ENCODE peak calls at places on chromosomes 12 and 14, in four cellular contexts. I, S, B and D are unnamed samples.

GRCh38 chr12:47946413-47947107 is 16.8 kb upstream of the TMEM106C start:
- DNase-seq in I (no peak), S (no peak), B (no peak), D (peak)

GRCh38 chr14:62428429-62429203 is 616.6 kb downstream of the KCNH5 start:
- DNase-seq in I (no peak), S (no peak), B (peak), D (peak)

GRCh38 chr12:24087294-24087693 is 137.8 kb upstream of the SOX5 start:
- DNase-seq in I (no peak), S (no peak), B (no peak), D (no peak)

GRCh38 chr12:109759076-109759420 is 45.4 kb downstream of the FAM222A start:
- DNase-seq in I (no peak), S (no peak), B (no peak), D (no peak)

GRCh38 chr12:68481181-68481941 is 129.3 kb upstream of the RAP1B start:
- DNase-seq in I (no peak), S (no peak), B (no peak), D (peak)

GRCh38 chr14:102527255-102528232 is 18.0 kb upstream of the ANKRD9 start:
- DNase-seq in I (peak), S (no peak), B (peak), D (no peak)

GRCh38 chr12:65649126-65649525 is 175.2 kb upstream of the HMGA2 start:
- DNase-seq in I (peak), S (no peak), B (no peak), D (peak)

GRCh38 chr12:110403975-110404675 is 617 bp upstream of the ANAPC7 start:
- DNase-seq in I (peak), S (peak), B (peak), D (peak)

GRCh38 chr12:13223941-13224340 is 27.4 kb downstream of the EMP1 start:
- DNase-seq in I (no peak), S (no peak), B (no peak), D (no peak)
- TF ChIP-seq CTCF in I (no peak), S (no peak), B (no peak), D (no peak)

GRCh38 chr12:27969901-27970390 is 2.6 kb downstream of the PTHLH start:
- DNase-seq in I (peak), S (no peak), B (peak), D (peak)
- TF ChIP-seq CTCF in I (peak), S (no peak), B (peak), D (no peak)

DNA sequence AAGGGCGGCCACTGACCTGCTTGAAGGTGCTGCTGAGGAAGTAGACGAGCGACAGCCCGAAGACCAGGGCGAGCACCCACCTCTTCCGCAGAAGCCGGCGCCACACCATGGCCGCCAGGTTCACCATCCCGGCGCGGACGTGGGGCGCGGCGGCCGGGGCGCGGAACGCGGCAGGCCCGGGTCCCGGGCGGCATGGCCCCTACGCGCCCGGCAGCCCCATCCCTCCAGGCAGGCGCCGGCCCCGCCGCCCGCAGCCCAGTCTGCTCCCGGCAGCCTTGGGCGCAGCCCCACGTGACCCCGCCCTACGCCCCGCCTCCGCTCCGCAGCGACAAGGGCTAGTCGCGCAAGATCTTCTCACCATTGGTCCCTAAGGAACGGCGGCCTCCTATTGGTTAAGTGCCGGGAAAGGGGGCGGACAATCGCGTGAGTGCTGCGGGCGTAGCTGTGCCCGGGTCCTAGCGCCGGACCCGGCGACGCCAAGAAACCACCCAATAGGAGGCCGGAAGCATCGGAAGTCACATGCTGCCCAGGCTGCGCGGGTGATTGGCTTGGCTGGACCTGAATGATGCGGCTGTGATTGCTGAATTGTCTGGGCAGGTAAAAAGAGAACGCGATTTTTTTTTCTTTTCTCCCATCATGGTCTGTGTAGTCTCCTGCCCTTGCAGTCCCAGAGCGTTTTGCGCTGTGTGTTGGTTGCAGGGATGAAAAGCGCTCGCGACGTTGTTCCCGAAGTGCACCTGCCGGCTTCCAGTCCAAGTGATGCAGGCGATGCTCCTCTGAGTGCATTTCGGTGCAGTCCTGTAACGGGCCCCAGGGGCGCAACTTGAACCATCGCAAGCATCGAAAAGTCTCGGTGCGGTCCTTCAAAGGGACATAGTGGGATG is at the start of the genes RNFT2 and SPRING1:
- DNase-seq in I (peak), S (peak), B (peak), D (peak)
- TF ChIP-seq CTCF in I (no peak), S (no peak), B (no peak), D (no peak)

GRCh38 chr12:122516544-122517361 is 10.0 kb downstream of the RSRC2 start:
- DNase-seq in I (no peak), S (no peak), B (no peak), D (no peak)

GRCh38 chr12:122518908-122519307 is 7.8 kb downstream of the RSRC2 start:
- DNase-seq in I (no peak), S (no peak), B (no peak), D (no peak)

GRCh38 chr12:122517877-122518276 is 8.9 kb downstream of the RSRC2 start:
- DNase-seq in I (no peak), S (no peak), B (peak), D (peak)

GRCh38 chr12:122520676-122521075 is 6.1 kb downstream of the RSRC2 start:
- DNase-seq in I (no peak), S (no peak), B (no peak), D (no peak)

GRCh38 chr12:122519418-122519817 is 7.3 kb downstream of the RSRC2 start:
- DNase-seq in I (no peak), S (no peak), B (no peak), D (no peak)
- TF ChIP-seq CTCF in I (no peak), S (no peak), B (no peak), D (no peak)

DNA sequence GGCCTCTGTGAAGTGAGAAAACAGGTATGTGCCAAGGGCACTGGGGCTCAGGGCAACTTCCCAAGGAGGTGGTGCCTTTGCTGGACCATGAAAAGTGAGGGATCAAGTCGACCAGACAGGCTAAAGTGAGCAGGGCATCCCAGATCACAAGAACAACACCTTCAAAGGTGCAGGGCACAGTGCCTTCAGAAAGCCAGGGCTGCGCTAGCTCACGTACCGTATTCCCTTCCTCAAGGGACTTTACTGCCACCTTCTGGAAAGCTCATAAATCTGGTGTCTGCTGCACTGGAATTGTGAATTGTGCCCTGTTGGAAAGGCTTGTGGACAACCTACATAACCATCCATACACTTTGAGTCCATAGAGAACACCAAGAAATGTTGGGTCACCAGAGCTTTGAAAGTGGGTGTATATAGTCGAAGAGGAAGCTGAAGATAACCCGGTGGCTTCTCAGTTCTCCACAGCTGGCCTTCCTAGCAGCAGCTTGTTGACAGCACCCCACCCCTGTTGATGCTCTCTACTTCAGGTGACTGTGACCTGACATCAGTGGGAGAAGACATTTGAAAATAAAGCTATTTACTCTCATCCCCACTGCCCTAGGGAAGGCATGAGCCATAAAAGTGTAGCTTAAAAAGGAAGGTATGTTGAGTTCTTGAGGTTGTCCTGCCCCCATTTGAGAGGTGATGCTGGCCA is 24.5 kb downstream of the FIGNL2 start:
- DNase-seq in I (peak), S (no peak), B (peak), D (peak)
- TF ChIP-seq CTCF in I (peak), S (peak), B (peak), D (peak)

GRCh38 chr12:54593135-54593534 is 4.7 kb upstream of the PPP1R1A start:
- DNase-seq in I (no peak), S (no peak), B (peak), D (peak)

GRCh38 chr12:54593716-54594115 is 5.3 kb upstream of the PPP1R1A start:
- DNase-seq in I (no peak), S (no peak), B (no peak), D (no peak)

GRCh38 chr12:54598966-54599365 is 10.5 kb upstream of the PPP1R1A start:
- DNase-seq in I (no peak), S (no peak), B (no peak), D (no peak)

GRCh38 chr12:54595471-54595870 is 7.0 kb upstream of the PPP1R1A start:
- DNase-seq in I (no peak), S (no peak), B (no peak), D (no peak)

DNA sequence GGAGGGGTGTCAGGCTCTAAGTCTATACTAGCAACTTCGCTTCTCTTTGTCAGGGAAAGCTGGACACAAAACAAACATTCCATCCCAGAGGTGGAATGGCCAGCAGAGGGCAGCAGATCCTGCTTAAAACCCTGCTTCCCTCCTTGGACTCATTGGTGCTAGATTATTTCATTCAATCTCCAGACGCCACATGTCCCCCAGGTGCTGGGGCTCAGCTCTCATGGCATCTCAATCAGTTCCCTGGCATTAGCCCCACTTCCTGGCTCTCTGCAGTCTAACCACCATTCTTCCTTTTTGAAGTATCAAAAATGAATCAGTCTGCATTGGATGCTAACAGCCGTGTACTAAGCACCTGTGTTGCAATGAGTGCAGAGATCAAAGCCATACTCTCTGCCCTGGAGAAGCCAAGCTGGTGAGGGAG is 8.1 kb upstream of the PPP1R1A start:
- DNase-seq in I (peak), S (peak), B (peak), D (peak)
- TF ChIP-seq CTCF in I (peak), S (peak), B (peak), D (peak)

DNA sequence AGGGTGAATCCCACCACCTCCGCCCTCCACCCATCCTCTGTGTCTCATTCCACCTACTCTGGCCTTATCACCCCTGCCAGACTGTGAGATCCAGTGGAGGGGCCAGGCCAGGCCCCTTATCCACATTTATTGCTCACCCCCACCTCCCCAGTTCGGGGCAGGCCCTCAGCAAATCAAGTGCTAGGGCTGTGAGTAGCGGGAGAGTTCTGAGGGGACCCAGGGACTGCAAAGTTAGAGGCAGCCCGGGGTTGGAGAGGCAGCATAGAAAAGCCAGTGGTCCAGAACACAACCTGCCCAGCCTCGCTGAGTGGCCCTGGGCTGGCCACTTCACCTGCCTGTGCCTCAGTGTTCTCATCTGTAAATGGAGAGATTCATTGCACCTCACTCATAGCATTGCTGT is 27.2 kb upstream of the ACTN1 start:
- DNase-seq in I (no peak), S (no peak), B (no peak), D (no peak)
- TF ChIP-seq CTCF in I (no peak), S (no peak), B (no peak), D (no peak)

GRCh38 chr14:50943943-50944646 is at the start of gene PYGL:
- DNase-seq in I (peak), S (no peak), B (peak), D (peak)
- TF ChIP-seq CTCF in I (no peak), S (no peak), B (no peak), D (no peak)